ENCODE peak calls at places on chromosomes 4 and X, in eight cellular contexts. One of them, this sample, is unnamed.

GRCh38 chrX:123155327-123155726 is 28.8 kb upstream of the GRIA3 start:
- DNase-seq in H1: no peak
- DNase-seq in OCI-LY7: no peak
- DNase-seq in HCT116: no peak
- DNase-seq in MM.1S: no peak
- DNase-seq in GM12878: no peak
- DNase-seq in DND-41: no peak
- DNase-seq in neural progenitor cell: no peak
- DNase-seq in this sample: no peak

GRCh38 chr4:81715335-81715734 is 243.6 kb upstream of the RASGEF1B start:
- DNase-seq in H1: no peak
- DNase-seq in OCI-LY7: no peak
- DNase-seq in HCT116: no peak
- DNase-seq in MM.1S: no peak
- DNase-seq in GM12878: no peak
- DNase-seq in DND-41: no peak
- DNase-seq in neural progenitor cell: peak; percentile 74
- DNase-seq in this sample: peak; percentile 33

GRCh38 chr4:52869196-52869595 is 7.1 kb downstream of the RASL11B start:
- DNase-seq in H1: no peak
- DNase-seq in OCI-LY7: no peak
- DNase-seq in HCT116: no peak
- DNase-seq in MM.1S: no peak
- DNase-seq in GM12878: no peak
- DNase-seq in DND-41: no peak
- DNase-seq in neural progenitor cell: no peak
- DNase-seq in this sample: no peak

GRCh38 chrX:41822917-41823316 is 98.9 kb downstream of the GPR82 start:
- DNase-seq in H1: no peak
- DNase-seq in OCI-LY7: no peak
- DNase-seq in HCT116: no peak
- DNase-seq in MM.1S: no peak
- DNase-seq in GM12878: no peak
- DNase-seq in DND-41: no peak
- DNase-seq in neural progenitor cell: no peak
- DNase-seq in this sample: no peak

GRCh38 chr4:177861551-177862094 is 419.4 kb upstream of the AGA start:
- DNase-seq in H1: no peak
- DNase-seq in OCI-LY7: no peak
- DNase-seq in HCT116: no peak
- DNase-seq in MM.1S: no peak
- DNase-seq in GM12878: no peak
- DNase-seq in DND-41: no peak
- DNase-seq in neural progenitor cell: no peak
- DNase-seq in this sample: no peak

GRCh38 chrX:46755656-46756055 is 3.3 kb downstream of the SLC9A7 start:
- DNase-seq in H1: no peak
- DNase-seq in OCI-LY7: no peak
- DNase-seq in HCT116: no peak
- DNase-seq in MM.1S: no peak
- DNase-seq in GM12878: no peak
- DNase-seq in DND-41: no peak
- DNase-seq in neural progenitor cell: no peak
- DNase-seq in this sample: no peak

GRCh38 chr4:26660261-26660660 is 76.4 kb downstream of the TBC1D19 start:
- DNase-seq in H1: no peak
- DNase-seq in OCI-LY7: no peak
- DNase-seq in HCT116: no peak
- DNase-seq in MM.1S: no peak
- DNase-seq in GM12878: no peak
- DNase-seq in DND-41: no peak
- DNase-seq in neural progenitor cell: no peak
- DNase-seq in this sample: no peak

GRCh38 chr4:82201303-82201702 is 172.5 kb downstream of the HNRNPD start:
- DNase-seq in H1: no peak
- DNase-seq in OCI-LY7: no peak
- DNase-seq in HCT116: no peak
- DNase-seq in MM.1S: no peak
- DNase-seq in GM12878: no peak
- DNase-seq in DND-41: no peak
- DNase-seq in neural progenitor cell: no peak
- DNase-seq in this sample: no peak

GRCh38 chr4:95124906-95125504 is 367.2 kb downstream of the BMPR1B start:
- DNase-seq in H1: peak; percentile 9
- DNase-seq in OCI-LY7: peak; percentile 25
- DNase-seq in HCT116: peak; percentile 56
- DNase-seq in MM.1S: peak; percentile 32
- DNase-seq in GM12878: no peak
- DNase-seq in DND-41: peak; percentile 23
- DNase-seq in neural progenitor cell: peak; percentile 78
- DNase-seq in this sample: peak; percentile 54
- H2AFZ ChIP-seq in H1: no peak overlapping the region
- H2AFZ ChIP-seq in OCI-LY7: no peak overlapping the region
- H2AFZ ChIP-seq in HCT116: peak overlapping the region; percentile 91
- H2AFZ ChIP-seq in MM.1S: no peak overlapping the region
- H2AFZ ChIP-seq in GM12878: no peak overlapping the region
- H2AFZ ChIP-seq in DND-41: no peak overlapping the region
- H2AFZ ChIP-seq in neural progenitor cell: no peak overlapping the region
- H2AFZ ChIP-seq in this sample: no peak overlapping the region

GRCh38 chr4:43619219-43619618 is 726.7 kb downstream of the GRXCR1 start:
- DNase-seq in H1: no peak
- DNase-seq in OCI-LY7: no peak
- DNase-seq in HCT116: no peak
- DNase-seq in MM.1S: no peak
- DNase-seq in GM12878: no peak
- DNase-seq in DND-41: no peak
- DNase-seq in neural progenitor cell: no peak
- DNase-seq in this sample: no peak
- H2AFZ ChIP-seq in H1: no peak overlapping the region
- H2AFZ ChIP-seq in OCI-LY7: no peak overlapping the region
- H2AFZ ChIP-seq in HCT116: no peak overlapping the region
- H2AFZ ChIP-seq in MM.1S: no peak overlapping the region
- H2AFZ ChIP-seq in GM12878: no peak overlapping the region
- H2AFZ ChIP-seq in DND-41: no peak overlapping the region
- H2AFZ ChIP-seq in neural progenitor cell: no peak overlapping the region
- H2AFZ ChIP-seq in this sample: no peak overlapping the region

GRCh38 chr4:121253961-121254360 is 89.8 kb upstream of the TNIP3 start:
- DNase-seq in H1: no peak
- DNase-seq in OCI-LY7: no peak
- DNase-seq in HCT116: no peak
- DNase-seq in MM.1S: no peak
- DNase-seq in GM12878: no peak
- DNase-seq in DND-41: peak; percentile 19
- DNase-seq in neural progenitor cell: no peak
- DNase-seq in this sample: no peak
- H2AFZ ChIP-seq in H1: peak overlapping the region; percentile 70
- H2AFZ ChIP-seq in OCI-LY7: no peak overlapping the region
- H2AFZ ChIP-seq in HCT116: no peak overlapping the region
- H2AFZ ChIP-seq in MM.1S: no peak overlapping the region
- H2AFZ ChIP-seq in GM12878: no peak overlapping the region
- H2AFZ ChIP-seq in DND-41: peak overlapping the region; percentile 53
- H2AFZ ChIP-seq in neural progenitor cell: no peak overlapping the region
- H2AFZ ChIP-seq in this sample: no peak overlapping the region

GRCh38 chrX:150982235-150982785 is 825 bp upstream of the HMGB3 start:
- DNase-seq in H1: no peak
- DNase-seq in OCI-LY7: no peak
- DNase-seq in HCT116: no peak
- DNase-seq in MM.1S: no peak
- DNase-seq in GM12878: no peak
- DNase-seq in DND-41: no peak
- DNase-seq in neural progenitor cell: no peak
- DNase-seq in this sample: no peak

GRCh38 chrX:150984164-150984824 is 1.2 kb downstream of the HMGB3 start:
- DNase-seq in H1: no peak
- DNase-seq in OCI-LY7: peak; percentile 26
- DNase-seq in HCT116: no peak
- DNase-seq in MM.1S: no peak
- DNase-seq in GM12878: no peak
- DNase-seq in DND-41: peak; percentile 24
- DNase-seq in neural progenitor cell: peak; percentile 55
- DNase-seq in this sample: peak; percentile 14

GRCh38 chrX:150982786-150983525 is at the start of gene HMGB3:
- DNase-seq in H1: peak; percentile 85
- DNase-seq in OCI-LY7: peak; percentile 92
- DNase-seq in HCT116: peak; percentile 84
- DNase-seq in MM.1S: peak; percentile 91
- DNase-seq in GM12878: peak; percentile 53
- DNase-seq in DND-41: peak; percentile 90
- DNase-seq in neural progenitor cell: peak; percentile 97
- DNase-seq in this sample: peak; percentile 90

GRCh38 chrX:150980711-150981110 is 2.4 kb upstream of the HMGB3 start:
- DNase-seq in H1: no peak
- DNase-seq in OCI-LY7: no peak
- DNase-seq in HCT116: no peak
- DNase-seq in MM.1S: no peak
- DNase-seq in GM12878: no peak
- DNase-seq in DND-41: no peak
- DNase-seq in neural progenitor cell: no peak
- DNase-seq in this sample: no peak

GRCh38 chrX:150983526-150984163 is 510 bp downstream of the HMGB3 start:
- DNase-seq in H1: no peak
- DNase-seq in OCI-LY7: peak; percentile 28
- DNase-seq in HCT116: no peak
- DNase-seq in MM.1S: peak; percentile 10
- DNase-seq in GM12878: no peak
- DNase-seq in DND-41: no peak
- DNase-seq in neural progenitor cell: no peak
- DNase-seq in this sample: no peak
- H2AFZ ChIP-seq in H1: no peak overlapping the region
- H2AFZ ChIP-seq in OCI-LY7: no peak overlapping the region
- H2AFZ ChIP-seq in HCT116: no peak overlapping the region
- H2AFZ ChIP-seq in MM.1S: no peak overlapping the region
- H2AFZ ChIP-seq in GM12878: no peak overlapping the region
- H2AFZ ChIP-seq in DND-41: peak overlapping the region; percentile 52
- H2AFZ ChIP-seq in neural progenitor cell: no peak overlapping the region
- H2AFZ ChIP-seq in this sample: peak overlapping the region; percentile 64

GRCh38 chr4:124432500-124432899 is 280.0 kb downstream of the ANKRD50 start:
- DNase-seq in H1: no peak
- DNase-seq in OCI-LY7: no peak
- DNase-seq in HCT116: no peak
- DNase-seq in MM.1S: no peak
- DNase-seq in GM12878: no peak
- DNase-seq in DND-41: no peak
- DNase-seq in neural progenitor cell: no peak
- DNase-seq in this sample: no peak

GRCh38 chr4:124427095-124427767 is 285.3 kb downstream of the ANKRD50 start:
- DNase-seq in H1: no peak
- DNase-seq in OCI-LY7: no peak
- DNase-seq in HCT116: no peak
- DNase-seq in MM.1S: no peak
- DNase-seq in GM12878: no peak
- DNase-seq in DND-41: no peak
- DNase-seq in neural progenitor cell: no peak
- DNase-seq in this sample: no peak

GRCh38 chr4:124431663-124432192 is 280.8 kb downstream of the ANKRD50 start:
- DNase-seq in H1: no peak
- DNase-seq in OCI-LY7: no peak
- DNase-seq in HCT116: no peak
- DNase-seq in MM.1S: no peak
- DNase-seq in GM12878: no peak
- DNase-seq in DND-41: no peak
- DNase-seq in neural progenitor cell: no peak
- DNase-seq in this sample: no peak

GRCh38 chr4:124428648-124429047 is 283.9 kb downstream of the ANKRD50 start:
- DNase-seq in H1: no peak
- DNase-seq in OCI-LY7: no peak
- DNase-seq in HCT116: no peak
- DNase-seq in MM.1S: no peak
- DNase-seq in GM12878: no peak
- DNase-seq in DND-41: no peak
- DNase-seq in neural progenitor cell: no peak
- DNase-seq in this sample: no peak

DNA sequence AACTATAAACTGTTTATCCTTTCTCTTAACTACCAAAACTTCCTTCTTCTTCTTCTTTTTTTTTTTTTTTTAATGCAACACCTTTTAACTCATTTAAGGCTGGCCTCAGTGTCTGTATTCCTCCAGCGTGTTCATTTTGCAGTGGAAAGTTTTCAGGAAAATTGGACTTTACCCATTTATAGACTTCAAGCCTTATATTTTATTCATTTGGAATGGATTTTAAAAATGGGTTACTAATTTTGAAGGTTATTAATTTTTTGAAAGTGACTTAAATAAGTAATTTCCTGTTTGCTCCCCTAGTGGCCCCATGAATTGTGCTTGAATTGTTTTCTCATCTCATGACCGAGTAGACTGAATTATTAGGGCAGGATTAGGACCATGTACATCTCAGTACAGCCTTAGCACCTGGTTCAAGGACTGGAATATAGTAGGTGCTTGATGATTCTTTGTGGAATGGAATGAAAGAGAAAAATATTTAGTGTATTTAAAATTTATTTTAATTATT is 282.7 kb downstream of the ANKRD50 start:
- DNase-seq in H1: no peak
- DNase-seq in OCI-LY7: no peak
- DNase-seq in HCT116: no peak
- DNase-seq in MM.1S: no peak
- DNase-seq in GM12878: no peak
- DNase-seq in DND-41: no peak
- DNase-seq in neural progenitor cell: no peak
- DNase-seq in this sample: no peak
- H2AFZ ChIP-seq in H1: peak overlapping the region; percentile 49
- H2AFZ ChIP-seq in OCI-LY7: no peak overlapping the region
- H2AFZ ChIP-seq in HCT116: peak overlapping the region; percentile 65
- H2AFZ ChIP-seq in MM.1S: no peak overlapping the region
- H2AFZ ChIP-seq in GM12878: no peak overlapping the region
- H2AFZ ChIP-seq in DND-41: no peak overlapping the region
- H2AFZ ChIP-seq in neural progenitor cell: peak overlapping the region; percentile 83
- H2AFZ ChIP-seq in this sample: peak overlapping the region; percentile 81

DNA sequence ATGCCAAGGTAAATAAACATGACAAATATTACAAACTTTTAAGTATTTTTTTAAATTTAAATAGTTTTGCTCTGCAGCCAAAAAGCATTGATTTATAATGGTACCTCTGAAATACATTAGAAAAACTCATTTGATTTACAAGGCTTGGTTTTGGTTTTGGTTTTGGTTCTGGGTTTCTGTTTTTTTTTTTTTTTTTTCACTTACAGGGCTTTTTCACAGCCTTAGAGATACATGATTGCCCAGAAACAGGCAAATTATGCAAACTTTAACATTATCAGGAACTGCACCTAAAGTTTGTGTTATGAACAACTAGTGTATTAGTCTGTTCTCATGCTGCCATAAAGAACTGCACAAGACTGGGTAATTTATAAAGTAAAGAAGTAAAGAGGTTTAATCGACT is 196.4 kb upstream of the DDX53 start:
- DNase-seq in H1: no peak
- DNase-seq in OCI-LY7: no peak
- DNase-seq in HCT116: no peak
- DNase-seq in MM.1S: peak; percentile 40
- DNase-seq in GM12878: no peak
- DNase-seq in DND-41: no peak
- DNase-seq in neural progenitor cell: no peak
- DNase-seq in this sample: no peak
- H2AFZ ChIP-seq in H1: no peak overlapping the region
- H2AFZ ChIP-seq in OCI-LY7: no peak overlapping the region
- H2AFZ ChIP-seq in HCT116: no peak overlapping the region
- H2AFZ ChIP-seq in MM.1S: no peak overlapping the region
- H2AFZ ChIP-seq in GM12878: no peak overlapping the region
- H2AFZ ChIP-seq in DND-41: no peak overlapping the region
- H2AFZ ChIP-seq in neural progenitor cell: no peak overlapping the region
- H2AFZ ChIP-seq in this sample: no peak overlapping the region